ENCODE peak calls at places on chromosome 10, in five cellular contexts. R is stimulated activated CD4-positive, alpha-beta T cell treated with anti-CD3 and anti-CD28 coated beads, Interleukin-12 subunit alpha, Interleukin-12 subunit beta, amount 100 ng/mL, for 48 hours; E is activated CD4-positive, alpha-beta T cell treated with anti-CD3 and anti-CD28 coated beads, Interleukin-2, amount 10 ng/mL, durations not matched to agents 7 days and 5 days; I is LHCN-M2; Z is posterior cingulate gyrus. M is an unnamed sample.

GRCh38 chr10:76255241-76255640 is 823.8 kb downstream of the LRMDA start:
- DNase-seq in R (no peak), E (no peak), I (no peak), Z (no peak), M (no peak)

GRCh38 chr10:49599546-49599945 is 10.6 kb upstream of the SLC18A3 start:
- DNase-seq in R (no peak), E (no peak), I (no peak), Z (no peak), M (no peak)

GRCh38 chr10:46091834-46092522 is 45.9 kb upstream of the MSMB start:
- DNase-seq in R (no peak), E (no peak), I (no peak), Z (no peak), M (no peak)

GRCh38 chr10:101031796-101032636 is 982 bp downstream of the SFXN3 start:
- DNase-seq in R (peak), E (peak), I (peak), Z (peak), M (peak)

GRCh38 chr10:53606951-53607350 is 834.4 kb upstream of the MBL2 start:
- DNase-seq in R (no peak), E (no peak), I (no peak), Z (no peak), M (no peak)

GRCh38 chr10:46555366-46555712 is 1.1 kb downstream of the GPRIN2 start:
- DNase-seq in R (no peak), E (peak), I (no peak), Z (no peak), M (no peak)

GRCh38 chr10:42979181-42979580 is 97.7 kb upstream of the RET start:
- DNase-seq in R (no peak), E (no peak), I (no peak), Z (peak), M (peak)

GRCh38 chr10:49446031-49446430 is 50.1 kb upstream of the DRGX start:
- DNase-seq in R (no peak), E (no peak), I (peak), Z (no peak), M (no peak)

M was measured in NCI-H69.